ENCODE peak calls at places on chromosomes 7 and 10, in four cellular contexts. Q, K, J and R are unnamed samples.

GRCh38 chr7:68955656-68956055 is 642.6 kb upstream of the AUTS2 start:
- DNase-seq in Q (no peak), K (no peak), J (no peak), R (no peak)

GRCh38 chr7:43905954-43906326 is 456 bp downstream of the URGCP start:
- DNase-seq in Q (no peak), K (peak), J (peak), R (no peak)

GRCh38 chr7:142002179-142002578 is 6.5 kb downstream of the MGAM start:
- DNase-seq in Q (no peak), K (no peak), J (no peak), R (no peak)

GRCh38 chr7:12839508-12840153 is 152.2 kb downstream of the ARL4A start:
- DNase-seq in Q (no peak), K (no peak), J (no peak), R (peak)

GRCh38 chr10:3500408-3500856 is 284.6 kb downstream of the KLF6 start:
- DNase-seq in Q (no peak), K (no peak), J (no peak), R (peak)

GRCh38 chr10:125521721-125522680 is 161.0 kb downstream of the TEX36 start:
- DNase-seq in Q (no peak), K (peak), J (no peak), R (no peak)

GRCh38 chr7:143460585-143460984 is 17.1 kb upstream of the TAS2R41 start:
- DNase-seq in Q (no peak), K (no peak), J (no peak), R (no peak)

GRCh38 chr7:95511716-95512260 is 26.0 kb downstream of the ASB4 start:
- DNase-seq in Q (peak), K (peak), J (peak), R (no peak)

GRCh38 chr10:52864459-52865106 is 92.0 kb upstream of the MBL2 start:
- DNase-seq in Q (peak), K (peak), J (no peak), R (peak)

GRCh38 chr7:65832281-65832680 is 40.6 kb upstream of the VKORC1L1 start:
- DNase-seq in Q (no peak), K (peak), J (peak), R (no peak)